ENCODE peak calls at places on chromosomes 12 and 14, in four cellular contexts. A is head of caudate nucleus, E is cardiac fibroblast, M is Calu3. X is an unnamed sample.
A peak's percentile ranks its signal among the peaks of the same experiment; 100 is the strongest.

GRCh38 chr12:68425998-68426397 is 93.8 kb upstream of the MDM1 start:
- DNase-seq in A (no peak), E (peak; percentile 93), M (no peak), X (peak; percentile 85)

GRCh38 chr12:27592548-27592947 is 68.5 kb downstream of the PPFIBP1 start:
- DNase-seq in A (peak; percentile 13), E (peak; percentile 88), M (peak; percentile 22), X (peak; percentile 65)

GRCh38 chr12:10301103-10301502 is 6.6 kb upstream of the KLRD1 start:
- DNase-seq in M (no peak), E (peak; percentile 35), A (no peak), X (peak; percentile 85)

GRCh38 chr12:93894391-93895095 is 217.4 kb downstream of the CRADD start:
- DNase-seq in A (peak; percentile 56), M (no peak), E (peak; percentile 72), X (peak; percentile 43)

GRCh38 chr12:104886418-104887401 is 71.4 kb downstream of the SLC41A2 start:
- DNase-seq in E (peak; percentile 77), A (no peak), M (no peak), X (peak; percentile 55)

GRCh38 chr14:76407449-76408150 is 31.7 kb downstream of the ESRRB start:
- DNase-seq in E (no peak), M (no peak), A (no peak), X (no peak)

GRCh38 chr12:131988054-131988796 is 38.5 kb downstream of the EP400 start:
- DNase-seq in A (no peak), M (no peak), E (no peak), X (no peak)

GRCh38 chr14:106442857-106443256 is 916.5 kb downstream of the TMEM121 start:
- DNase-seq in M (peak; percentile 22), A (no peak), E (no peak), X (no peak)

GRCh38 chr12:13539051-13539450 is 342.5 kb downstream of the EMP1 start:
- DNase-seq in E (no peak), M (no peak), A (no peak), X (no peak)

GRCh38 chr14:22231022-22231421 is 358.0 kb downstream of the DAD1 start:
- DNase-seq in M (no peak), A (no peak), E (no peak), X (no peak)